ENCODE peak calls at places on chromosomes 6 and 20, in eight cellular contexts. One of them, this sample, is unnamed. For H3K36me3, the result is how much of the 10 kb centered on the place peaks cover.

GRCh38 chr6:122995930-122996796 is at the start of gene CLVS2:
- DNase-seq in fibroblast of lung: peak
- DNase-seq in neural progenitor cell: peak
- DNase-seq in testis: peak
- DNase-seq in CD8-positive, alpha-beta T cell: no peak
- DNase-seq in BJ: no peak
- DNase-seq in IMR-90: no peak
- DNase-seq in prostate gland: peak
- DNase-seq in this sample: no peak

GRCh38 chr20:41509801-41510200 is 108.4 kb downstream of the CHD6 start:
- DNase-seq in IMR-90: peak
- DNase-seq in BJ: no peak
- DNase-seq in testis: no peak
- DNase-seq in neural progenitor cell: no peak
- DNase-seq in prostate gland: peak
- DNase-seq in fibroblast of lung: peak
- DNase-seq in CD8-positive, alpha-beta T cell: no peak
- DNase-seq in this sample: no peak

GRCh38 chr6:139522471-139523220 is 148.2 kb upstream of the CITED2 start:
- DNase-seq in BJ: no peak
- DNase-seq in IMR-90: no peak
- DNase-seq in prostate gland: no peak
- DNase-seq in fibroblast of lung: peak
- DNase-seq in CD8-positive, alpha-beta T cell: no peak
- DNase-seq in testis: no peak
- DNase-seq in neural progenitor cell: no peak
- DNase-seq in this sample: no peak

GRCh38 chr6:122400467-122401089 is 1.1 kb downstream of the HSF2 start:
- DNase-seq in IMR-90: no peak
- DNase-seq in testis: no peak
- DNase-seq in BJ: no peak
- DNase-seq in neural progenitor cell: no peak
- DNase-seq in fibroblast of lung: peak
- DNase-seq in prostate gland: no peak
- DNase-seq in CD8-positive, alpha-beta T cell: no peak
- DNase-seq in this sample: no peak

GRCh38 chr6:35686873-35687557 is 1.7 kb downstream of the FKBP5 start:
- DNase-seq in IMR-90: no peak
- DNase-seq in BJ: no peak
- DNase-seq in prostate gland: no peak
- DNase-seq in testis: no peak
- DNase-seq in CD8-positive, alpha-beta T cell: no peak
- DNase-seq in neural progenitor cell: no peak
- DNase-seq in fibroblast of lung: no peak
- DNase-seq in this sample: no peak

GRCh38 chr20:33828912-33829560 is 17.9 kb downstream of the CHMP4B start:
- DNase-seq in CD8-positive, alpha-beta T cell: no peak
- DNase-seq in BJ: no peak
- DNase-seq in testis: no peak
- DNase-seq in neural progenitor cell: no peak
- DNase-seq in IMR-90: peak
- DNase-seq in prostate gland: no peak
- DNase-seq in fibroblast of lung: no peak
- DNase-seq in this sample: no peak

GRCh38 chr6:2973656-2974055 is 2.3 kb upstream of the SERPINB6 start:
- DNase-seq in BJ: no peak
- DNase-seq in IMR-90: no peak
- DNase-seq in neural progenitor cell: no peak
- DNase-seq in fibroblast of lung: no peak
- DNase-seq in prostate gland: no peak
- DNase-seq in testis: no peak
- DNase-seq in CD8-positive, alpha-beta T cell: no peak
- DNase-seq in this sample: no peak

GRCh38 chr6:21046276-21046675 is 512.0 kb downstream of the CDKAL1 start:
- DNase-seq in neural progenitor cell: no peak
- DNase-seq in prostate gland: no peak
- DNase-seq in testis: no peak
- DNase-seq in BJ: no peak
- DNase-seq in fibroblast of lung: no peak
- DNase-seq in IMR-90: no peak
- DNase-seq in CD8-positive, alpha-beta T cell: no peak
- DNase-seq in this sample: no peak

GRCh38 chr20:1308067-1308701 is 20.8 kb downstream of the SDCBP2 start:
- DNase-seq in CD8-positive, alpha-beta T cell: no peak
- DNase-seq in IMR-90: no peak
- DNase-seq in BJ: no peak
- DNase-seq in neural progenitor cell: no peak
- DNase-seq in prostate gland: no peak
- DNase-seq in testis: no peak
- DNase-seq in fibroblast of lung: no peak
- DNase-seq in this sample: no peak

GRCh38 chr6:127924440-127924839 is 23.6 kb upstream of the THEMIS start:
- DNase-seq in prostate gland: no peak
- DNase-seq in testis: no peak
- DNase-seq in fibroblast of lung: peak
- DNase-seq in IMR-90: peak
- DNase-seq in BJ: no peak
- DNase-seq in CD8-positive, alpha-beta T cell: no peak
- DNase-seq in neural progenitor cell: no peak
- DNase-seq in this sample: no peak

DNA sequence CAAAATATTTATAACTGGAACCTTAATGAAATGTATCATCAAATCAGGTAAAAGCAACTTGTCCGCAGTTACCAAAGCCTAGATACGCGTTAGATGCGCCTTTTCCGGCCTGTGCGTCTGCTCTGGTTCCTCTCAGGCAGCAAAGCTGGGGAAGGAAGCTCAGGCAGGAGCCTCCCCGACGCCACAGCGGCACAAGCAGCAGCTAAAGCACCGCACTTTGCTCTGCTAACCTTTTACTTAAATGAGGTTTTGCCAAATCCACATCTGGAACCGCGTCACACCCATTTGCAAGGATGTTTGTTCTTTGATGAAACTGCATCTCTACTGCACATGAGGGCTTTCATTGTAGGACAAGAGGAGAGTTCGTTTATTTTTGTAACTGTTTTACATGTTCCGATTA is 36.8 kb downstream of the THBS2 start:
- DNase-seq in CD8-positive, alpha-beta T cell: no peak
- DNase-seq in prostate gland: no peak
- DNase-seq in neural progenitor cell: no peak
- DNase-seq in IMR-90: no peak
- DNase-seq in BJ: no peak
- DNase-seq in testis: no peak
- DNase-seq in fibroblast of lung: peak
- DNase-seq in this sample: no peak
- H3K36me3 ChIP-seq in CD8-positive, alpha-beta T cell: under half
- H3K36me3 ChIP-seq in prostate gland: under half
- H3K36me3 ChIP-seq in neural progenitor cell: under half
- H3K36me3 ChIP-seq in IMR-90: under half
- H3K36me3 ChIP-seq in BJ: under half
- H3K36me3 ChIP-seq in testis: under half
- H3K36me3 ChIP-seq in fibroblast of lung: under half
- H3K36me3 ChIP-seq in this sample: under half

DNA sequence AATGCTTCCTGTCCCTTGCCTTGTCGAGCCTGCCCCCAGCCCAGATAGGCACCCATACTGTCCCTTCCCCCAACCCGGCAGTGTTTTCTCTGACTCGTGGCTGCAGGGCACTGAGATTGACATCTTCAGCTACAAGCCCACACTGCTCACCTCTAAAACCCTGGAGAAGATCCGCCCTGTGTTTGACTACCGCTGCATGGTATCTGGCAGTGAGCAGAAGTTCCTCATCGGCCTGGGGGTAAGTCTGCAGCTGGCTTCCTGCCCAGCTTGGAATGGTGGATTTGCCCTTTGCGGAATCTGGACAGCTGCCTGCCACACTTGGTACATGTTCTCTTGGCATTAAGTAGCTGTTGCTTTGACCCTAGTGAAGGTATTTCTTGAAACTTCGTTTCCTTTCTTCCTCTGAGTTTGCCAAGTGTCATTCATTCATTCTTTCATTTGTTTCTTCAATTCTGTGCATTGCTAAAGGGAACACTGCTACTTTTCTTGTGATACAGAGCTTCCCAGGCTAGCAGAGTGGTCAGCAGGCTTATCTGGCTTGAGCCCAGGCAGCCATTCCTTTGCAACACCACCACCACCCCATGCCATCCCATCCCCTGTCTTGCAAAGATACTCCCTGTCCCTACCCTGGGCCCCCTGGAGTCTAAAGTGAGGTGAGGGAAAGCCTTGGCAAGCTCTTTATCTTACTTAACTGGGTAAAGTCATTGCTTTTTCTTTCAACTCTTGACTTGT is 26.2 kb downstream of the CCDC167 start:
- DNase-seq in prostate gland: peak
- DNase-seq in BJ: no peak
- DNase-seq in fibroblast of lung: peak
- DNase-seq in IMR-90: peak
- DNase-seq in neural progenitor cell: no peak
- DNase-seq in CD8-positive, alpha-beta T cell: no peak
- DNase-seq in testis: peak
- DNase-seq in this sample: no peak
- H3K36me3 ChIP-seq in prostate gland: under half
- H3K36me3 ChIP-seq in BJ: under half
- H3K36me3 ChIP-seq in fibroblast of lung: under half
- H3K36me3 ChIP-seq in IMR-90: half or more
- H3K36me3 ChIP-seq in neural progenitor cell: under half
- H3K36me3 ChIP-seq in CD8-positive, alpha-beta T cell: half or more
- H3K36me3 ChIP-seq in testis: under half
- H3K36me3 ChIP-seq in this sample: under half

DNA sequence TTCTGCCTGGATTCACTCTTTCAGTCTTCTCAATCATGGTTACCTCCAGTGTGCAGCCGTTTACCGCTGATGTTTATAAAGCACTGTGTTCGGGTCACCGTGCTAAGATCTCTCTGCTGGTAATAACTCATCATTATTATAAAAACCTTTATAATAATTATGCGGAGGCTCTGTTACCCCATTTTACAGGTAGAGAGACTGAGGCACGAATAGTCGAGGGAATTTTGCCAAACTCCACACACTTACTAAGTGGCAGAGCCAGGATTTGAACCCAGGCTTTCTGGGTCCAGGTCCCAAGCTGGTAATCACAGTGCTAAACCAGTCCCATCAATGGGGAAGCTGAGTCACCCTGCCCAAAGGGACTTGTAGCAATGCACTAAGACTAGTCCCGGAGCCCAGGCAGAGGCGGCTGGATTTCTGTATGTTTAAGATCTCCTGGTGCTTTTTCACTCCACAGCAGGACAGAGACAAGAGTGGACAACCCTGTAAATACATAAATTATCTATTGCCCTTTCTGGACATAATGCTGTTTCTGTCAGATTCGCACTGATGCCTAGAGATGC is 48.1 kb downstream of the SYNJ2 start:
- DNase-seq in neural progenitor cell: no peak
- DNase-seq in BJ: no peak
- DNase-seq in prostate gland: no peak
- DNase-seq in IMR-90: no peak
- DNase-seq in fibroblast of lung: no peak
- DNase-seq in testis: no peak
- DNase-seq in CD8-positive, alpha-beta T cell: no peak
- DNase-seq in this sample: no peak
- H3K36me3 ChIP-seq in neural progenitor cell: under half
- H3K36me3 ChIP-seq in BJ: under half
- H3K36me3 ChIP-seq in prostate gland: under half
- H3K36me3 ChIP-seq in IMR-90: under half
- H3K36me3 ChIP-seq in fibroblast of lung: under half
- H3K36me3 ChIP-seq in testis: under half
- H3K36me3 ChIP-seq in CD8-positive, alpha-beta T cell: under half
- H3K36me3 ChIP-seq in this sample: under half

GRCh38 chr6:104784884-104785283 is 74.8 kb downstream of the HACE1 start:
- DNase-seq in CD8-positive, alpha-beta T cell: no peak
- DNase-seq in fibroblast of lung: no peak
- DNase-seq in neural progenitor cell: no peak
- DNase-seq in prostate gland: no peak
- DNase-seq in testis: no peak
- DNase-seq in IMR-90: peak
- DNase-seq in BJ: no peak
- DNase-seq in this sample: no peak

GRCh38 chr6:104789770-104790190 is 69.9 kb downstream of the HACE1 start:
- DNase-seq in BJ: no peak
- DNase-seq in fibroblast of lung: peak
- DNase-seq in testis: no peak
- DNase-seq in prostate gland: no peak
- DNase-seq in CD8-positive, alpha-beta T cell: no peak
- DNase-seq in IMR-90: peak
- DNase-seq in neural progenitor cell: no peak
- DNase-seq in this sample: no peak

GRCh38 chr6:104787305-104787704 is 72.4 kb downstream of the HACE1 start:
- DNase-seq in CD8-positive, alpha-beta T cell: no peak
- DNase-seq in neural progenitor cell: no peak
- DNase-seq in prostate gland: no peak
- DNase-seq in BJ: no peak
- DNase-seq in IMR-90: no peak
- DNase-seq in testis: no peak
- DNase-seq in fibroblast of lung: no peak
- DNase-seq in this sample: no peak

GRCh38 chr6:104788400-104788799 is 71.3 kb downstream of the HACE1 start:
- DNase-seq in neural progenitor cell: no peak
- DNase-seq in testis: no peak
- DNase-seq in BJ: no peak
- DNase-seq in prostate gland: no peak
- DNase-seq in CD8-positive, alpha-beta T cell: no peak
- DNase-seq in fibroblast of lung: no peak
- DNase-seq in IMR-90: no peak
- DNase-seq in this sample: no peak
- H3K36me3 ChIP-seq in neural progenitor cell: under half
- H3K36me3 ChIP-seq in testis: under half
- H3K36me3 ChIP-seq in BJ: under half
- H3K36me3 ChIP-seq in prostate gland: under half
- H3K36me3 ChIP-seq in CD8-positive, alpha-beta T cell: under half
- H3K36me3 ChIP-seq in fibroblast of lung: under half
- H3K36me3 ChIP-seq in IMR-90: under half
- H3K36me3 ChIP-seq in this sample: under half

GRCh38 chr6:159038914-159039884 is 5.6 kb downstream of the TAGAP start:
- DNase-seq in IMR-90: peak
- DNase-seq in prostate gland: no peak
- DNase-seq in BJ: peak
- DNase-seq in neural progenitor cell: no peak
- DNase-seq in testis: no peak
- DNase-seq in CD8-positive, alpha-beta T cell: no peak
- DNase-seq in fibroblast of lung: peak
- DNase-seq in this sample: no peak
- H3K36me3 ChIP-seq in IMR-90: under half
- H3K36me3 ChIP-seq in prostate gland: under half
- H3K36me3 ChIP-seq in BJ: under half
- H3K36me3 ChIP-seq in neural progenitor cell: under half
- H3K36me3 ChIP-seq in testis: under half
- H3K36me3 ChIP-seq in CD8-positive, alpha-beta T cell: half or more
- H3K36me3 ChIP-seq in fibroblast of lung: under half
- H3K36me3 ChIP-seq in this sample: under half